ENCODE peak calls at places on chromosomes 6 and 20, in nine cellular contexts. A, X, T, W, G, L, C, U and K are unnamed samples. For H3K9me3, the result is how much of the 10 kb centered on the place peaks cover.

GRCh38 chr6:135722182-135722581 is 129.3 kb upstream of the PDE7B start:
- DNase-seq in A (no peak), X (no peak), T (no peak), W (no peak), G (no peak), L (no peak), C (peak), U (no peak), K (no peak)

GRCh38 chr6:5462856-5463255 is 201.5 kb downstream of the FARS2 start:
- DNase-seq in A (no peak), X (no peak), T (no peak), W (no peak), G (peak), L (no peak), C (no peak), U (no peak), K (no peak)

GRCh38 chr20:19522080-19522801 is 235.8 kb upstream of the RIN2 start:
- DNase-seq in A (no peak), X (no peak), T (no peak), W (no peak), G (no peak), L (no peak), C (no peak), U (no peak), K (no peak)

GRCh38 chr6:165684333-165684732 is 21.3 kb upstream of the PDE10A start:
- DNase-seq in A (no peak), X (no peak), T (no peak), W (no peak), G (no peak), L (no peak), C (no peak), U (no peak), K (no peak)

GRCh38 chr6:436308-437041 is 44.9 kb downstream of the IRF4 start:
- DNase-seq in A (no peak), X (no peak), T (peak), W (no peak), G (peak), L (no peak), C (no peak), U (no peak), K (no peak)

GRCh38 chr20:25525857-25526256 is 59.5 kb downstream of the NINL start:
- DNase-seq in A (no peak), X (no peak), T (no peak), W (no peak), G (peak), L (no peak), C (peak), U (no peak), K (no peak)

GRCh38 chr20:32742322-32743236 is 688 bp downstream of the COMMD7 start:
- DNase-seq in A (no peak), X (no peak), T (no peak), W (peak), G (no peak), L (peak), C (no peak), U (no peak), K (no peak)

GRCh38 chr6:6221829-6222535 is 98.5 kb downstream of the F13A1 start:
- DNase-seq in A (no peak), X (peak), T (no peak), W (peak), G (no peak), L (no peak), C (no peak), U (no peak), K (no peak)

GRCh38 chr20:50294164-50295088 is 103.8 kb downstream of the CEBPB start:
- DNase-seq in A (no peak), X (no peak), T (no peak), W (no peak), G (no peak), L (no peak), C (no peak), U (no peak), K (no peak)

GRCh38 chr20:63850689-63851547 is 10.4 kb upstream of the ABHD16B start:
- DNase-seq in A (no peak), X (no peak), T (no peak), W (no peak), G (no peak), L (no peak), C (no peak), U (no peak), K (no peak)

GRCh38 chr6:16251706-16252105 is 13.3 kb downstream of the GMPR start:
- DNase-seq in A (no peak), X (no peak), T (no peak), W (no peak), G (no peak), L (no peak), C (peak), U (no peak), K (no peak)

GRCh38 chr6:81767163-81768000 is 14.9 kb upstream of the TENT5A start:
- DNase-seq in A (no peak), X (no peak), T (no peak), W (no peak), G (peak), L (no peak), C (peak), U (no peak), K (no peak)

GRCh38 chr6:35177586-35177985 is 36.2 kb upstream of the SCUBE3 start:
- DNase-seq in A (no peak), X (no peak), T (no peak), W (no peak), G (no peak), L (no peak), C (no peak), U (no peak), K (no peak)

GRCh38 chr20:57243480-57244220 is 22.8 kb downstream of the BMP7 start:
- DNase-seq in A (no peak), X (no peak), T (no peak), W (no peak), G (no peak), L (no peak), C (peak), U (no peak), K (no peak)

GRCh38 chr6:7073082-7073783 is 34.5 kb upstream of the RREB1 start:
- DNase-seq in A (no peak), X (no peak), T (no peak), W (no peak), G (no peak), L (no peak), C (peak), U (no peak), K (no peak)

GRCh38 chr6:12208190-12208589 is 82.0 kb upstream of the EDN1 start:
- DNase-seq in A (peak), X (no peak), T (peak), W (no peak), G (no peak), L (no peak), C (peak), U (no peak), K (no peak)

GRCh38 chr20:19026901-19027644 is 185.4 kb upstream of the SLC24A3 start:
- DNase-seq in A (no peak), X (no peak), T (peak), W (no peak), G (no peak), L (no peak), C (no peak), U (no peak), K (no peak)

GRCh38 chr20:50381771-50382593 is 128.2 kb upstream of the PTPN1 start:
- DNase-seq in A (no peak), X (no peak), T (no peak), W (peak), G (no peak), L (no peak), C (no peak), U (no peak), K (no peak)

GRCh38 chr6:36104836-36105235 is 25.5 kb upstream of the MAPK13 start:
- DNase-seq in A (no peak), X (no peak), T (no peak), W (no peak), G (no peak), L (no peak), C (no peak), U (no peak), K (no peak)

GRCh38 chr6:18412644-18413043 is 25.5 kb downstream of the RNF144B start:
- DNase-seq in A (no peak), X (no peak), T (no peak), W (no peak), G (peak), L (no peak), C (no peak), U (no peak), K (no peak)

GRCh38 chr6:7431594-7432390 is 42.2 kb downstream of the RIOK1 start:
- DNase-seq in A (no peak), X (no peak), T (no peak), W (no peak), G (no peak), L (no peak), C (no peak), U (no peak), K (no peak)

GRCh38 chr6:127518710-127519468 is at the start of gene MTCL3:
- DNase-seq in A (no peak), X (no peak), T (no peak), W (no peak), G (peak), L (no peak), C (peak), U (no peak), K (no peak)

GRCh38 chr6:20826378-20826777 is 292.1 kb downstream of the CDKAL1 start:
- DNase-seq in A (no peak), X (no peak), T (no peak), W (no peak), G (peak), L (no peak), C (peak), U (no peak), K (no peak)

GRCh38 chr6:38215225-38215624 is 395.7 kb downstream of the ZFAND3 start:
- DNase-seq in A (no peak), X (no peak), T (no peak), W (no peak), G (no peak), L (no peak), C (no peak), U (no peak), K (no peak)

GRCh38 chr6:87436435-87436834 is 28.7 kb downstream of the CFAP206 start:
- DNase-seq in A (peak), X (peak), T (no peak), W (peak), G (peak), L (no peak), C (peak), U (peak), K (peak)

GRCh38 chr20:49541733-49542513 is 26.0 kb downstream of the PTGIS start:
- DNase-seq in A (peak), X (peak), T (peak), W (peak), G (peak), L (peak), C (peak), U (peak), K (no peak)

DNA sequence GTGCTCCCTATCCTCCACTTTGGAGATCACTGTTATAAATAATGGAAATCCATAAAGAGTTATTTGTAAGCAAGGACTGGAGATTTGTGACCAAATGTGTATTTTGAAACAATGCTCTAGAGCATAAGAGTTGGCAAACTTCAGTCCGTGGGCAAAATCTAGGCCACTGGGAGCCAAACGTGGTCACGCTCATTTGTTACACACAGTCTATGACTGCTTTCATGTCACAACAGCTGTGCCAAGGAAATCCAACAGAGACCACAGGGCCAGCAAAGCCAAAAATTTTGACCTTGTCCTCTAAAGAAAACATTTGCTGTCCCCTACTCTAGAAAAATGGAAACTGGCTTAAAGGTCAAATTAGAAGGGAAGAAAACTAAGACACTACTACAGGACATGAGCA is 7.9 kb downstream of the ZNF334 start:
- DNase-seq in A (no peak), X (no peak), T (no peak), W (no peak), G (no peak), L (no peak), C (no peak), U (no peak), K (no peak)
- H3K9me3 ChIP-seq in A (under half), X (under half), T (under half), W (under half), G (under half), L (under half), C (under half), U (under half), K (under half)

DNA sequence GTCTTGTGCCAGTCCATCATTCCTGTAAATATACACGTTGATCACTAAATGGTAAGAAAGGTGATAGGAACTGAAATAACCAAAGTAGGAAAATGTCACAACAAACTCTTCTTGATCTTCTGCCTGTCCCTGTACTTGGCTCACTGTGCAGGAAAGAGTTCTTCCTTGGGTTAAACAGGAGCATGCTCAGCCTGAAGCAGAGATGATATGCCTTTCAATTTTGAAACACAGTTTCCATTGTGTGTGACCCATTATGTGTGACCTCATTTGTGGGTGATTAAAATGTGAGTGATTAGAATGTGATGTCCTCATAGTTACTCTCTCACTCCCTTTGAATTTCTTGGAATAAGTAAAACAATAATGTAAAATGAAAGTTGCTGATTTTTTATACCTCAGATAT is 427.2 kb upstream of the AGPAT4 start:
- DNase-seq in A (no peak), X (no peak), T (no peak), W (no peak), G (no peak), L (no peak), C (no peak), U (no peak), K (no peak)
- H3K9me3 ChIP-seq in A (under half), X (under half), T (under half), W (under half), G (under half), L (under half), C (under half), U (under half), K (under half)

GRCh38 chr6:76166297-76166696 is 93.8 kb upstream of the IMPG1 start:
- DNase-seq in A (no peak), X (no peak), T (no peak), W (no peak), G (no peak), L (no peak), C (no peak), U (no peak), K (no peak)

GRCh38 chr6:76162811-76163210 is 90.3 kb upstream of the IMPG1 start:
- DNase-seq in A (no peak), X (no peak), T (no peak), W (no peak), G (no peak), L (no peak), C (no peak), U (no peak), K (no peak)

GRCh38 chr6:76165471-76166221 is 93.2 kb upstream of the IMPG1 start:
- DNase-seq in A (no peak), X (no peak), T (no peak), W (no peak), G (no peak), L (no peak), C (no peak), U (no peak), K (no peak)

GRCh38 chr6:76166874-76167273 is 94.4 kb upstream of the IMPG1 start:
- DNase-seq in A (no peak), X (no peak), T (no peak), W (no peak), G (no peak), L (no peak), C (no peak), U (no peak), K (no peak)
- H3K9me3 ChIP-seq in A (under half), X (under half), T (under half), W (under half), G (under half), L (under half), C (under half), U (under half), K (under half)

GRCh38 chr6:45710304-45710821 is 305.3 kb downstream of the CLIC5 start:
- DNase-seq in A (no peak), X (no peak), T (no peak), W (no peak), G (peak), L (no peak), C (no peak), U (no peak), K (no peak)

GRCh38 chr6:45713981-45714685 is 301.5 kb downstream of the CLIC5 start:
- DNase-seq in A (no peak), X (no peak), T (no peak), W (no peak), G (no peak), L (no peak), C (no peak), U (no peak), K (no peak)

GRCh38 chr6:45707188-45707587 is 308.5 kb downstream of the CLIC5 start:
- DNase-seq in A (no peak), X (no peak), T (no peak), W (no peak), G (no peak), L (no peak), C (no peak), U (no peak), K (no peak)

GRCh38 chr6:45706319-45706718 is 309.3 kb downstream of the CLIC5 start:
- DNase-seq in A (no peak), X (no peak), T (no peak), W (no peak), G (no peak), L (no peak), C (no peak), U (no peak), K (no peak)

GRCh38 chr6:45709834-45710233 is 305.8 kb downstream of the CLIC5 start:
- DNase-seq in A (no peak), X (no peak), T (no peak), W (no peak), G (no peak), L (no peak), C (no peak), U (no peak), K (no peak)
- H3K9me3 ChIP-seq in A (under half), X (under half), T (under half), W (under half), G (under half), L (under half), C (under half), U (under half), K (under half)

GRCh38 chr6:169918954-169919549 is 167.6 kb downstream of the ERMARD start:
- DNase-seq in A (no peak), X (no peak), T (no peak), W (no peak), G (no peak), L (no peak), C (no peak), U (no peak), K (no peak)
- H3K9me3 ChIP-seq in A (under half), X (under half), T (under half), W (under half), G (under half), L (under half), C (under half), U (under half), K (under half)

DNA sequence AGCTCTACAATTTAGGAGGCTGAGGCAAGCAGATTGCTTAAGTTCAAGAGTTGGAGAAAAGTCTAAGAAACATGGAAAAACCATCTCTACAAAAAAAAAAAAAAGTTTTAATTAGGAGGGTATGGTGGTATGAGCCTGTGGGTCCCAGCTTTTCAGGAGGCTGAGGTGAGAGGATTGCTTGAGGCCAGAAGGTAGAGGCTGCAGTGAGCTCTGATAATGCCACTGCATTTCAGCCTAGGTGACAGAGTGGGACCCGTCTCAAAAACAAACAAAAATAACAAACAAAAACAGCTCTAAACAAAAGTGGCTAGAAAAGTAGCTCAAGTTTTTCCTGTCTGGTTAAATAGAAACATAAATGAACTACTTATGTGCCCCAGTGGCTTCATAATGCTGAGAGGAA is 2133.6 kb upstream of the DEFB115 start:
- DNase-seq in A (no peak), X (no peak), T (no peak), W (no peak), G (no peak), L (no peak), C (no peak), U (no peak), K (no peak)
- H3K9me3 ChIP-seq in A (under half), X (under half), T (under half), W (under half), G (under half), L (under half), C (under half), U (under half), K (under half)